ENCODE peak calls at places on chromosomes 5 and 9, in nine cellular contexts. D is left lung, R is bronchial epithelial cell, C is gastrocnemius medialis, I is ovary, S is WERI-Rb-1, U is aorta, H is H1, T is NT2/D1. B is an unnamed sample. For H3K27me3, the result is how much of the 10 kb centered on the place peaks cover.

GRCh38 chr5:103174147-103174546 is 54.0 kb downstream of the PPIP5K2 start:
- DNase-seq in D (no peak), R (no peak), C (no peak), I (no peak), S (no peak), U (no peak), H (no peak), T (no peak), B (no peak)

GRCh38 chr9:26033346-26033745 is 355.1 kb upstream of the TUSC1 start:
- DNase-seq in D (no peak), R (no peak), C (no peak), I (no peak), S (no peak), U (no peak), H (no peak), T (no peak), B (no peak)

GRCh38 chr5:142834504-142834903 is 64.3 kb downstream of the ARHGAP26 start:
- DNase-seq in D (no peak), R (no peak), C (no peak), I (no peak), S (no peak), U (no peak), H (no peak), T (no peak), B (no peak)

GRCh38 chr5:180155331-180155881 is 53.6 kb downstream of the RASGEF1C start:
- DNase-seq in D (no peak), R (no peak), C (no peak), I (no peak), S (peak), U (no peak), H (peak), T (no peak), B (no peak)

GRCh38 chr5:73303139-73304079 is 130.4 kb downstream of the TMEM174 start:
- DNase-seq in D (peak), R (no peak), C (no peak), I (no peak), S (peak), U (no peak), H (peak), T (no peak), B (peak)

GRCh38 chr5:126234563-126235195 is 188.5 kb upstream of the GRAMD2B start:
- DNase-seq in D (no peak), R (peak), C (no peak), I (no peak), S (peak), U (no peak), H (peak), T (peak), B (peak)

GRCh38 chr9:133788819-133789733 is 50.9 kb upstream of the SARDH start:
- DNase-seq in D (peak), R (no peak), C (no peak), I (no peak), S (no peak), U (no peak), H (no peak), T (no peak), B (no peak)

GRCh38 chr5:68344447-68345111 is 129.0 kb downstream of the PIK3R1 start:
- DNase-seq in D (no peak), R (peak), C (peak), I (no peak), S (no peak), U (no peak), H (no peak), T (no peak), B (no peak)

GRCh38 chr5:6728011-6728794 is 15.0 kb downstream of the TENT4A start:
- DNase-seq in D (peak), R (no peak), C (no peak), I (no peak), S (no peak), U (no peak), H (no peak), T (no peak), B (peak)

GRCh38 chr9:69603656-69604055 is 68.5 kb downstream of the APBA1 start:
- DNase-seq in D (no peak), R (no peak), C (no peak), I (no peak), S (no peak), U (no peak), H (no peak), T (no peak), B (no peak)

GRCh38 chr9:134689320-134690181 is 47.9 kb downstream of the COL5A1 start:
- DNase-seq in D (peak), R (no peak), C (peak), I (peak), S (peak), U (peak), H (peak), T (no peak), B (peak)

GRCh38 chr5:2740051-2740848 is 11.2 kb downstream of the IRX2 start:
- DNase-seq in D (peak), R (no peak), C (no peak), I (no peak), S (peak), U (no peak), H (peak), T (no peak), B (peak)

GRCh38 chr5:2738700-2739359 is 12.6 kb downstream of the IRX2 start:
- DNase-seq in D (peak), R (no peak), C (no peak), I (no peak), S (peak), U (no peak), H (no peak), T (no peak), B (peak)

GRCh38 chr5:2738156-2738699 is 13.2 kb downstream of the IRX2 start:
- DNase-seq in D (no peak), R (no peak), C (no peak), I (no peak), S (no peak), U (no peak), H (no peak), T (no peak), B (peak)

GRCh38 chr5:2740849-2741555 is 10.5 kb downstream of the IRX2 start:
- DNase-seq in D (no peak), R (no peak), C (no peak), I (no peak), S (no peak), U (no peak), H (peak), T (no peak), B (no peak)

DNA sequence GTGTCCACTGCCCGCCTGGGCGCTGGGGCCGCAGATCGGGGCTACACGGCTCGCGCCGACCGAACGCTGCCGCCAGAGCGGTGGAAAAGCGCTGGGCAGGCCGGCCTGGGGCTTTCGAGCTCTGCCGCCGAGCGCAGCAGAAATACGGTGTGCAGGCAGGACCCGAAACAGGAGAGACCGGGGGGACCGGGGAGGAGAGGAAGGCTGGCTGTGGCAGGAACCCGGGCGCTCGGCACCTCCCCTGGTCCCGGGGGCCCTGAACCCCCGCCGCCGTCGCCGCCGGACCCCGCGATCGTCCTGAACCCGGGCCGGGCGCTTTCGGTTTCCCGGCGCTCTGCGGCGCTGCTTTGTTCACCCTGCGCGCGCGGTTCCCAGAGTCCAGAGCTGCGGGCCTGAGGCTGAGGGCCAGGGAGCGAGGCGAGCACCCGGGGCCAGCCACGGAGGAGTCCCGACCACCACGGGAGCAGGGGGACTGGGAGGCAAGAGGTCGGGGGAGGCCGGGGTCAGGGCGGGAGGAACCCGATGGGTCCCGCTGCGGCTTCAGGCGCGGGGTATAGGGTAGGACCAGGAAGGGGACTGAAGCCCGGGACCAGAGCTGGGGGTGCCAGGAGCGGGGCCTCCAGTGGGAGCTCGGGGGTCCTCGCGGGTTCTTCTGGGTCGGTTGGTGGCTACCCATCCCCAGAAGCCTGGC is 12.0 kb downstream of the IRX2 start:
- DNase-seq in D (peak), R (no peak), C (no peak), I (no peak), S (peak), U (no peak), H (peak), T (no peak), B (peak)
- H3K27me3 ChIP-seq in D (half or more), R (under half), C (half or more), I (under half), S (under half), U (under half), H (half or more), T (under half), B (half or more)

GRCh38 chr5:114369680-114370417 is 8.0 kb downstream of the KCNN2 start:
- DNase-seq in D (no peak), R (no peak), C (no peak), I (no peak), S (no peak), U (no peak), H (no peak), T (no peak), B (no peak)
- H3K4me3 ChIP-seq in D (no peak), R (no peak), C (no peak), I (no peak), S (no peak), U (no peak), H (no peak), T (no peak), B (no peak)

GRCh38 chr5:113447651-113448050 is 12.9 kb upstream of the TSSK1B start:
- DNase-seq in D (no peak), R (no peak), C (no peak), I (no peak), S (peak), U (no peak), H (no peak), T (no peak), B (no peak)

GRCh38 chr5:113448224-113448623 is 13.4 kb upstream of the TSSK1B start:
- DNase-seq in D (no peak), R (no peak), C (no peak), I (no peak), S (no peak), U (no peak), H (no peak), T (no peak), B (no peak)

GRCh38 chr5:113451797-113452196 is 17.0 kb upstream of the TSSK1B start:
- DNase-seq in D (no peak), R (no peak), C (no peak), I (no peak), S (no peak), U (no peak), H (no peak), T (no peak), B (no peak)

GRCh38 chr5:113450366-113451328 is 15.9 kb upstream of the TSSK1B start:
- DNase-seq in D (no peak), R (no peak), C (no peak), I (no peak), S (no peak), U (no peak), H (no peak), T (no peak), B (no peak)

GRCh38 chr5:113452941-113453340 is 18.2 kb upstream of the TSSK1B start:
- DNase-seq in D (no peak), R (no peak), C (no peak), I (no peak), S (no peak), U (no peak), H (no peak), T (no peak), B (no peak)
- H3K27me3 ChIP-seq in D (under half), R (under half), C (under half), I (under half), S (under half), U (under half), H (under half), T (under half), B (under half)

GRCh38 chr5:33936381-33937016 is at the start of gene RXFP3:
- DNase-seq in D (peak), R (no peak), C (no peak), I (no peak), S (no peak), U (no peak), H (peak), T (no peak), B (peak)
- H3K4me3 ChIP-seq in D (peak), R (peak), C (peak), I (no peak), S (peak), U (no peak), H (peak), T (peak), B (peak)

DNA sequence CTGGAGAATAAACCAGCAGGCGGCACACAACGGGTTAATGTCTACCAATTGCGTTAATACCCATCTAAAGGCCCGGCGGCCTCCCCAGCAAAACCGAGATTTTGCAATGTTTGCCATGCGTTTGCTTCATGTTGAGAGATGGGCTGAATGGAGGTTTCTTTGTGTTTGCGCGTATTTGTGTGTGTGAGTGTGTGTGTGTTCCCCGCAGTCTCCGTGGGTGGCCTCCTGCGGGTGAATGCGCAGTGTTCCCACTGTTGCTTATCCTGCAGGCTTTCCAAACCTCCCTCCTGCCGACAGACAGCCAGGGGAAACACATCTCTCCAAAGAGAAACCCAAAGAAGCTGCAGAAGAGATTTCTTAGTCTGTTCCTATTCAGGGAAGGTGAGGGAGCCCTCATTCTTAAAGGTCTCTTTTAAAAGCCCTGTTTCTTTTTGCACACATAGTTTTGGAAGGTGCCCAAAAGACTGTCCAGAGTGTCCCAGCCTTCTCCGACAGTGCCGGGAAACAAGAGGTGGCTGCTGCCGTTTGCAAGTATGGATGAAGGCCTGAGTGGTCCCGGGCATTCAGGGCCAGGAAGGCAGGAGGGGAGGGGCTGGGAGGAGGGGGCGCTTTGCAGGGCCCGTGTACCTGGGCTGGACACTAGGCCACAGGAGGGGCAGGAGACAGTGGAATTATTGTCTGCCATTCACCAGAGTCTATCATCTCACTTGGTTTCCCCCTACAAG is 103.8 kb upstream of the ERCC6L2 start:
- DNase-seq in D (peak), R (no peak), C (no peak), I (peak), S (peak), U (no peak), H (no peak), T (no peak), B (peak)
- H3K27me3 ChIP-seq in D (under half), R (under half), C (under half), I (under half), S (under half), U (under half), H (under half), T (under half), B (under half)

GRCh38 chr5:118561971-118562370 is 426.4 kb downstream of the DTWD2 start:
- DNase-seq in D (no peak), R (no peak), C (no peak), I (no peak), S (no peak), U (no peak), H (no peak), T (no peak), B (no peak)
- H3K4me3 ChIP-seq in D (no peak), R (no peak), C (no peak), I (no peak), S (no peak), U (no peak), H (no peak), T (no peak), B (no peak)

GRCh38 chr5:54563083-54563761 is 45.7 kb downstream of the SNX18 start:
- DNase-seq in D (no peak), R (peak), C (no peak), I (no peak), S (no peak), U (no peak), H (no peak), T (no peak), B (no peak)
- H3K27me3 ChIP-seq in D (under half), R (under half), C (under half), I (under half), S (under half), U (under half), H (under half), T (under half), B (under half)

GRCh38 chr9:92948032-92948534 is 760 bp downstream of the FGD3 start:
- DNase-seq in D (no peak), R (no peak), C (no peak), I (no peak), S (no peak), U (no peak), H (no peak), T (no peak), B (no peak)
- H3K4me3 ChIP-seq in D (no peak), R (peak), C (peak), I (no peak), S (peak), U (no peak), H (no peak), T (peak), B (no peak)

GRCh38 chr9:132164604-132165362 is 2.9 kb downstream of the NTNG2 start:
- DNase-seq in D (peak), R (peak), C (peak), I (no peak), S (no peak), U (no peak), H (no peak), T (no peak), B (peak)
- H3K27me3 ChIP-seq in D (half or more), R (under half), C (half or more), I (under half), S (under half), U (under half), H (half or more), T (under half), B (half or more)

B was measured in H7.